ENCODE peak calls at places on chromosomes 7 and 10, in four cellular contexts. I is CD8-positive, alpha-beta memory T cell; L is thoracic aorta; N is fibroblast of lung. C is an unnamed sample.

GRCh38 chr10:323651-324293 is 188.5 kb downstream of the ZMYND11 start:
- DNase-seq in I (peak; percentile 44), N (peak; percentile 97), L (peak; percentile 69), C (peak; percentile 24)

GRCh38 chr7:142496545-142496991 is 238.7 kb upstream of the PRSS58 start:
- DNase-seq in N (peak; percentile 42), I (peak; percentile 22), L (no peak), C (no peak)

GRCh38 chr7:73828972-73829371 is 1.8 kb upstream of the CLDN4 start:
- DNase-seq in L (no peak), I (no peak), N (no peak), C (no peak)

GRCh38 chr10:119498889-119499864 is 43.3 kb downstream of the RGS10 start:
- DNase-seq in N (peak; percentile 75), I (no peak), L (no peak), C (no peak)

GRCh38 chr10:3874988-3875841 is 90.2 kb upstream of the KLF6 start:
- DNase-seq in I (peak; percentile 74), L (no peak), N (no peak), C (peak; percentile 53)

GRCh38 chr10:48552946-48553564 is 51.8 kb downstream of the ARHGAP22 start:
- DNase-seq in N (no peak), L (no peak), I (no peak), C (no peak)

GRCh38 chr7:150973571-150974451 is 4.3 kb downstream of the KCNH2 start:
- DNase-seq in L (no peak), N (no peak), I (no peak), C (no peak)

GRCh38 chr7:118072893-118073674 is 110.9 kb upstream of the LSM8 start:
- DNase-seq in L (no peak), N (no peak), I (no peak), C (no peak)

GRCh38 chr10:79263951-79264350 is 83.3 kb upstream of the PPIF start:
- DNase-seq in L (no peak), N (no peak), I (no peak), C (no peak)

GRCh38 chr7:4151926-4152549 is 530.1 kb upstream of the FOXK1 start:
- DNase-seq in I (no peak), L (no peak), N (no peak), C (no peak)

GRCh38 chr10:50909334-50910014 is 24.0 kb upstream of the A1CF start:
- DNase-seq in I (no peak), L (no peak), N (no peak), C (no peak)

GRCh38 chr10:70603439-70603778 is 868 bp upstream of the PRF1 start:
- DNase-seq in I (peak; percentile 66), N (no peak), L (no peak), C (no peak)

GRCh38 chr7:54931532-54931931 is 87.3 kb upstream of the EGFR start:
- DNase-seq in N (no peak), L (no peak), I (no peak), C (no peak)

GRCh38 chr7:7795203-7795602 is 76.8 kb upstream of the RPA3 start:
- DNase-seq in I (no peak), L (no peak), N (no peak), C (no peak)

DNA sequence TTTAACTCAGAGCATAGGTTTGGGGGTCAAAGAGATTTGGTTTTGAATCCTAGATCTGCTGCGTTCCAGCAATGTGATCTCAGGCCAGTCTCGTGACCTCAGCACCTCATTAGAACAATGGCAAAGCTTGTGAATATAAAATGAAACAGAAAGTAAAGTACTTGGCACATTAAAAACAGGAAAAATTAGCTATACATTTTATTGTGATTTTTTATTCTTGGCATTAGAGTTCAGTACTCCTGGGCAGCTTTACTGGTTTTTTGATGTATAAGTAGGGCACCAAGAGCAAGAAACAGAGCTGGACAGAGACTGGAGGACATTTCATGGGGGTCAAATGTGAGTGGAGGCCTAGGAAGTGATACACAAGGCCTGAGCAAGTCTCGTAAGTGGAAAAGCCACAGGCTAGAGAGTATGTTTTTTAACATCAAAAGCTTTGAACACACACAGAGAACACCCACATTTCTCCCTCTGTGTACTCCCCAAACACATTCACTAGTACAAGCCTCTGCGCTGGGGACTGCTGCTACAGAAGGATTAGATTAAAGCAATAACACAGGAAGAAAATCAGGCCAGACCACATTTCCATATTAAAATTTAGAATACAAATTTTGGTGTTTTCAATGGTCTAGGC is 157.2 kb upstream of the SLC25A13 start:
- DNase-seq in N (no peak), I (no peak), L (no peak), C (no peak)
- H3K4me3 ChIP-seq in N (no peak overlapping the region), I (peak overlapping the region; percentile 20), L (no peak overlapping the region), C (peak overlapping the region; percentile 29)

GRCh38 chr7:101954494-101954893 is 137.1 kb downstream of the CUX1 start:
- DNase-seq in N (no peak), I (no peak), L (no peak), C (no peak)

GRCh38 chr7:101953248-101953819 is 135.9 kb downstream of the CUX1 start:
- DNase-seq in N (peak; percentile 89), L (no peak), I (no peak), C (no peak)

GRCh38 chr7:101959342-101959741 is 141.9 kb downstream of the CUX1 start:
- DNase-seq in I (no peak), N (no peak), L (no peak), C (no peak)

GRCh38 chr7:101957733-101958525 is 140.5 kb downstream of the CUX1 start:
- DNase-seq in N (no peak), I (no peak), L (no peak), C (no peak)

GRCh38 chr7:101956130-101956529 is 138.7 kb downstream of the CUX1 start:
- DNase-seq in I (no peak), N (no peak), L (no peak), C (no peak)
- H3K27ac ChIP-seq in I (no peak overlapping the region), N (no peak overlapping the region), L (no peak overlapping the region), C (no peak overlapping the region)

GRCh38 chr10:126588024-126588423 is 82.5 kb downstream of the C10orf90 start:
- DNase-seq in I (no peak), N (no peak), L (no peak), C (no peak)
- H3K27me3 ChIP-seq in I (no peaks in the 10 kb centered on the region), N (no peaks in the 10 kb centered on the region), L (no peaks in the 10 kb centered on the region), C (no peaks in the 10 kb centered on the region)

GRCh38 chr10:6274504-6274903 is 71.8 kb downstream of the PFKFB3 start:
- DNase-seq in L (no peak), I (no peak), N (no peak), C (no peak)

GRCh38 chr10:6273351-6273750 is 70.6 kb downstream of the PFKFB3 start:
- DNase-seq in N (no peak), I (no peak), L (peak; percentile 34), C (no peak)

GRCh38 chr10:6272126-6272525 is 69.4 kb downstream of the PFKFB3 start:
- DNase-seq in N (no peak), L (no peak), I (no peak), C (no peak)

GRCh38 chr10:6274040-6274439 is 71.3 kb downstream of the PFKFB3 start:
- DNase-seq in I (no peak), L (no peak), N (no peak), C (no peak)

GRCh38 chr10:6275022-6275997 is 72.6 kb downstream of the PFKFB3 start:
- DNase-seq in I (peak; percentile 88), N (peak; percentile 99), L (peak; percentile 95), C (peak; percentile 93)
- H3K4me3 ChIP-seq in I (peak overlapping the region; percentile 51), N (no peak overlapping the region), L (peak overlapping the region; percentile 52), C (no peak overlapping the region)